ENCODE peak calls at places on chromosomes 13 and 19, in five cellular contexts. C is glutamatergic neuron, G is sigmoid colon, U is testis, H is type B pancreatic cell. B is an unnamed sample.

GRCh38 chr13:95153647-95154405 is 147.4 kb downstream of the ABCC4 start:
- DNase-seq in U (no peak), C (no peak), G (no peak), H (no peak), B (no peak)

GRCh38 chr19:15616183-15616582 is 1.2 kb downstream of the CYP4F8 start:
- DNase-seq in H (no peak), G (no peak), C (no peak), U (no peak), B (no peak)

GRCh38 chr13:31150315-31150985 is 11.3 kb downstream of the HSPH1 start:
- DNase-seq in H (no peak), U (no peak), C (no peak), G (no peak), B (no peak)

GRCh38 chr19:9857920-9858746 is 23.0 kb downstream of the PIN1 start:
- DNase-seq in G (no peak), C (no peak), U (no peak), H (no peak), B (no peak)

GRCh38 chr13:44402902-44403719 is 29.5 kb downstream of the SERP2 start:
- DNase-seq in G (peak), C (no peak), H (no peak), U (no peak), B (no peak)

GRCh38 chr19:41323023-41323422 is 13.1 kb downstream of the CCDC97 start:
- DNase-seq in G (peak), C (no peak), H (no peak), U (peak), B (no peak)

GRCh38 chr19:38657633-38658222 is 10.3 kb downstream of the ACTN4 start:
- DNase-seq in U (no peak), C (no peak), H (no peak), G (no peak), B (no peak)

GRCh38 chr13:101919541-101920306 is 467.2 kb downstream of the ITGBL1 start:
- DNase-seq in G (no peak), H (no peak), C (peak), U (peak), B (peak)

GRCh38 chr19:33444993-33445751 is 71.7 kb downstream of the CEBPG start:
- DNase-seq in H (no peak), U (no peak), G (peak), C (peak), B (no peak)

GRCh38 chr13:38902551-38902950 is 88.1 kb downstream of the STOML3 start:
- DNase-seq in G (no peak), C (no peak), H (no peak), U (no peak), B (no peak)

GRCh38 chr19:36030264-36031148 is 2.2 kb downstream of the CLIP3 start:
- DNase-seq in C (no peak), U (no peak), G (no peak), H (no peak), B (no peak)

GRCh38 chr19:36031308-36031707 is 1.4 kb downstream of the CLIP3 start:
- DNase-seq in U (no peak), G (no peak), C (no peak), H (no peak), B (no peak)

GRCh38 chr19:36028313-36029041 is 4.2 kb downstream of the CLIP3 start:
- DNase-seq in G (no peak), C (no peak), U (no peak), H (no peak), B (no peak)

GRCh38 chr19:36027696-36028095 is 5.0 kb downstream of the CLIP3 start:
- DNase-seq in C (no peak), G (no peak), U (no peak), H (no peak), B (no peak)

GRCh38 chr19:36032251-36033104 is at the start of gene CLIP3:
- DNase-seq in U (peak), H (peak), C (peak), G (peak), B (peak)
- TF ChIP-seq CTCF in U (no peak), H (peak), C (peak), G (peak), B (no peak)

GRCh38 chr13:110519506-110519905 is 42.0 kb downstream of the RAB20 start:
- DNase-seq in G (peak), C (no peak), H (no peak), U (no peak), B (no peak)

GRCh38 chr13:110517505-110518149 is 43.9 kb downstream of the RAB20 start:
- DNase-seq in H (no peak), C (no peak), U (no peak), G (peak), B (no peak)

GRCh38 chr13:110518571-110518970 is 43.0 kb downstream of the RAB20 start:
- DNase-seq in H (no peak), G (peak), C (no peak), U (no peak), B (no peak)

GRCh38 chr13:110519046-110519445 is 42.5 kb downstream of the RAB20 start:
- DNase-seq in C (peak), U (no peak), H (no peak), G (peak), B (no peak)

GRCh38 chr13:110518150-110518525 is 43.4 kb downstream of the RAB20 start:
- DNase-seq in G (peak), U (no peak), H (no peak), C (no peak), B (no peak)
- TF ChIP-seq CTCF in G (no peak), U (no peak), H (no peak), C (no peak), B (no peak)

GRCh38 chr19:6914321-6914720 is 26.9 kb downstream of the ADGRE1 start:
- DNase-seq in H (no peak), C (no peak), G (no peak), U (no peak), B (no peak)

GRCh38 chr19:6911523-6911922 is 24.1 kb downstream of the ADGRE1 start:
- DNase-seq in H (no peak), G (no peak), C (no peak), U (no peak), B (no peak)

GRCh38 chr19:6916952-6917351 is 29.6 kb downstream of the ADGRE1 start:
- DNase-seq in C (no peak), U (no peak), H (no peak), G (no peak), B (no peak)
- TF ChIP-seq CTCF in C (no peak), U (no peak), H (no peak), G (no peak), B (no peak)

DNA sequence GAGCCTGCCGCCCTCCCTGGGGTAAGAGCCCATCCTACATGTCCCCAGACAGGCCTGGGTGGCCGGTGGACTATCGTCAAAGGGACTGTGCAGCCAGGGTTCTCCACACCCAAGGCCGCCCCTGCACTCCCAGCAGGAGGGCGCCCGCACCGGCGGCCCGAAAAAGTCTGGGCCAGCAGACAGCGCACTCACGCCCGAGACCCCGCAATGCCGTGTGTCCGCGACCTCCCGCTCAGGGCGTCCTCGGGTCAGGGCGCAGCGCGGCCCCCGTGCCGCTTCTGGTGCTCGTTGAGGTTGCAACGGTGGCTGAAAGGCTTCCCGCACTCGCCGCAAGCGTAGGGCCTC is 2.6 kb upstream of the A1BG start:
- DNase-seq in C (no peak), U (no peak), G (no peak), H (no peak), B (no peak)
- TF ChIP-seq CTCF in C (no peak), U (no peak), G (no peak), H (no peak), B (no peak)

GRCh38 chr13:90867336-90867683 is 480.2 kb upstream of the MIR17HG start:
- DNase-seq in G (no peak), H (peak), C (peak), U (peak), B (peak)
- TF ChIP-seq CTCF in G (peak), H (peak), C (peak), U (peak), B (peak)

GRCh38 chr19:3250675-3251074 is 26.2 kb downstream of the CELF5 start:
- DNase-seq in H (no peak), U (no peak), C (peak), G (no peak), B (no peak)
- TF ChIP-seq CTCF in H (peak), U (no peak), C (peak), G (peak), B (peak)